ENCODE peak calls at places on chromosomes 12 and 14, in nine cellular contexts. W is stimulated activated CD4-positive, alpha-beta T cell treated with anti-CD3 and anti-CD28 coated beads, Interleukin-15, amount 100 ng/mL, for 1 hour; Z is ascending aorta; E is HFFc6; J is prostate gland; D is caudate nucleus; B is NCI-H1092; N is iris pigment epithelial cell; L is NCI-H460. V is an unnamed sample.

GRCh38 chr14:39322807-39323206 is 89.1 kb downstream of the MIA2 start:
- DNase-seq in D (no peak), L (no peak), E (peak), Z (no peak), J (no peak), B (no peak), W (no peak), N (peak), V (peak)

GRCh38 chr12:79407671-79408622 is 282.8 kb downstream of the PAWR start:
- DNase-seq in E (peak), L (peak), B (no peak), D (no peak), N (peak), W (no peak), Z (peak), J (peak), V (peak)

GRCh38 chr12:3145036-3145435 is 67.9 kb downstream of the TSPAN9 start:
- DNase-seq in B (no peak), L (no peak), J (no peak), D (no peak), W (no peak), N (no peak), E (no peak), Z (no peak), V (no peak)

GRCh38 chr12:2301531-2302461 is 249.0 kb downstream of the CACNA1C start:
- DNase-seq in Z (peak), J (no peak), N (no peak), E (peak), L (no peak), W (no peak), D (no peak), B (no peak), V (peak)

GRCh38 chr14:91417134-91417982 is at the start of gene CCDC88C:
- DNase-seq in L (peak), N (peak), W (peak), B (peak), J (peak), D (peak), E (no peak), Z (peak), V (no peak)

GRCh38 chr12:31227401-31227981 is 98.5 kb downstream of the SINHCAF start:
- DNase-seq in W (no peak), L (no peak), D (no peak), E (no peak), N (no peak), B (no peak), Z (no peak), J (no peak), V (no peak)

GRCh38 chr12:69284131-69284530 is 44.8 kb downstream of the CPSF6 start:
- DNase-seq in D (peak), E (peak), J (peak), W (no peak), B (peak), N (peak), Z (peak), L (peak), V (no peak)

GRCh38 chr12:57276935-57277563 is 26.1 kb upstream of the STAC3 start:
- DNase-seq in L (no peak), Z (no peak), W (no peak), E (peak), N (peak), B (no peak), J (peak), D (no peak), V (no peak)

GRCh38 chr12:111942557-111942956 is 70.4 kb downstream of the TMEM116 start:
- DNase-seq in B (no peak), N (peak), W (no peak), J (no peak), L (no peak), D (no peak), Z (no peak), E (peak), V (peak)

V was measured in AG04449.